ENCODE peak calls at places on chromosomes 7 and 10, in seven cellular contexts. X, F, D, W, P, Z and U are unnamed samples.

GRCh38 chr10:11113156-11113555 is 95.5 kb downstream of the CELF2 start:
- DNase-seq in X (no peak), F (no peak), D (peak), W (no peak), P (no peak), Z (no peak), U (no peak)

GRCh38 chr10:118845776-118846175 is 91.0 kb upstream of the CACUL1 start:
- DNase-seq in X (no peak), F (no peak), D (no peak), W (no peak), P (no peak), Z (no peak), U (no peak)

GRCh38 chr7:322111-322671 is 32.2 kb downstream of the FOXL3 start:
- DNase-seq in X (peak), F (no peak), D (peak), W (peak), P (peak), Z (peak), U (peak)

GRCh38 chr10:132247943-132248342 is 59.8 kb downstream of the STK32C start:
- DNase-seq in X (no peak), F (no peak), D (no peak), W (no peak), P (no peak), Z (no peak), U (no peak)

GRCh38 chr10:123666318-123667291 is at the start of gene GPR26:
- DNase-seq in X (no peak), F (no peak), D (no peak), W (no peak), P (no peak), Z (peak), U (no peak)

GRCh38 chr7:46015107-46015868 is 94.2 kb upstream of the IGFBP3 start:
- DNase-seq in X (no peak), F (no peak), D (no peak), W (no peak), P (no peak), Z (peak), U (no peak)

GRCh38 chr7:56087445-56087844 is 5.3 kb downstream of the PHKG1 start:
- DNase-seq in X (no peak), F (no peak), D (no peak), W (no peak), P (no peak), Z (no peak), U (no peak)

GRCh38 chr7:105990726-105991465 is 27.8 kb downstream of the CDHR3 start:
- DNase-seq in X (no peak), F (no peak), D (no peak), W (no peak), P (peak), Z (no peak), U (no peak)

GRCh38 chr7:27110977-27111752 is 8.7 kb upstream of the HOXA2 start:
- DNase-seq in X (no peak), F (no peak), D (no peak), W (no peak), P (no peak), Z (no peak), U (no peak)

GRCh38 chr7:139108256-139109187 is 998 bp downstream of the ZC3HAV1 start:
- DNase-seq in X (peak), F (no peak), D (no peak), W (no peak), P (no peak), Z (peak), U (no peak)

GRCh38 chr7:113873554-113874151 is 45.2 kb downstream of the PPP1R3A start:
- DNase-seq in X (no peak), F (peak), D (no peak), W (no peak), P (no peak), Z (no peak), U (no peak)

GRCh38 chr7:68269410-68269809 is 1272.8 kb downstream of the TYW1 start:
- DNase-seq in X (no peak), F (no peak), D (no peak), W (no peak), P (no peak), Z (no peak), U (no peak)

GRCh38 chr10:63537511-63537910 is 16.3 kb downstream of the REEP3 start:
- DNase-seq in X (no peak), F (no peak), D (no peak), W (no peak), P (peak), Z (no peak), U (no peak)

GRCh38 chr10:22550732-22551131 is 163.6 kb downstream of the PIP4K2A start:
- DNase-seq in X (peak), F (no peak), D (peak), W (peak), P (peak), Z (no peak), U (peak)

GRCh38 chr10:103696411-103697145 is 158.8 kb downstream of the SH3PXD2A start:
- DNase-seq in X (no peak), F (peak), D (peak), W (peak), P (no peak), Z (no peak), U (peak)

GRCh38 chr10:102660891-102661613 is 16.8 kb downstream of the TRIM8 start:
- DNase-seq in X (peak), F (no peak), D (peak), W (peak), P (peak), Z (no peak), U (peak)

GRCh38 chr7:156055206-156055822 is 243.1 kb upstream of the SHH start:
- DNase-seq in X (no peak), F (no peak), D (no peak), W (no peak), P (no peak), Z (no peak), U (no peak)

GRCh38 chr7:129530881-129531391 is 28.6 kb downstream of the SMKR1 start:
- DNase-seq in X (no peak), F (peak), D (no peak), W (no peak), P (no peak), Z (no peak), U (no peak)

GRCh38 chr7:130490888-130491771 is 755 bp upstream of the MEST start:
- DNase-seq in X (no peak), F (no peak), D (no peak), W (no peak), P (no peak), Z (peak), U (no peak)

GRCh38 chr10:3655528-3655927 is 129.5 kb downstream of the KLF6 start:
- DNase-seq in X (no peak), F (no peak), D (no peak), W (no peak), P (no peak), Z (no peak), U (no peak)

GRCh38 chr7:49769285-49769857 is 4.1 kb upstream of the VWC2 start:
- DNase-seq in X (no peak), F (no peak), D (no peak), W (no peak), P (no peak), Z (no peak), U (no peak)

GRCh38 chr10:21526952-21527633 is 1.6 kb upstream of the SKIDA1 start:
- DNase-seq in X (peak), F (no peak), D (peak), W (no peak), P (no peak), Z (peak), U (peak)

GRCh38 chr7:3265388-3265787 is 35.7 kb upstream of the SDK1 start:
- DNase-seq in X (no peak), F (no peak), D (no peak), W (no peak), P (no peak), Z (no peak), U (no peak)

GRCh38 chr7:133703547-133703946 is 423.6 kb upstream of the LRGUK start:
- DNase-seq in X (no peak), F (peak), D (no peak), W (no peak), P (no peak), Z (no peak), U (no peak)